ENCODE peak calls at places on chromosomes 1 and 21, in five cellular contexts. A is pancreas, X is DND-41, B is HL-60, U is tibial artery. K is an unnamed sample.

GRCh38 chr1:231807498-231807897 is 180.9 kb downstream of the DISC1 start:
- DNase-seq in X (no peak), U (no peak), A (no peak), B (no peak), K (no peak)

GRCh38 chr21:45505416-45506021 is 36.7 kb downstream of the SLC19A1 start:
- DNase-seq in B (no peak), A (peak; percentile 66), X (no peak), U (no peak), K (no peak)

GRCh38 chr1:211118407-211119102 is 15.4 kb downstream of the KCNH1 start:
- DNase-seq in A (no peak), B (no peak), X (no peak), U (no peak), K (no peak)

GRCh38 chr1:154652893-154653292 is 44.9 kb upstream of the ADAR start:
- DNase-seq in X (no peak), B (no peak), A (no peak), U (no peak), K (no peak)

GRCh38 chr1:215911406-215911968 is 344.4 kb downstream of the KCTD3 start:
- DNase-seq in X (no peak), A (no peak), B (no peak), U (no peak), K (no peak)

GRCh38 chr1:176177764-176178163 is 29.3 kb downstream of the COP1 start:
- DNase-seq in A (no peak), X (no peak), B (no peak), U (no peak), K (no peak)

GRCh38 chr1:161989801-161990200 is 33.9 kb downstream of the OLFML2B start:
- DNase-seq in U (no peak), X (no peak), B (peak; percentile 88), A (no peak), K (no peak)

GRCh38 chr1:38131024-38131585 is 84.5 kb upstream of the POU3F1 start:
- DNase-seq in U (no peak), A (no peak), X (no peak), B (no peak), K (no peak)

GRCh38 chr1:223837206-223837605 is 8.5 kb downstream of the TP53BP2 start:
- DNase-seq in B (no peak), A (no peak), U (no peak), X (no peak), K (no peak)

GRCh38 chr1:56954664-56955063 is 11.2 kb downstream of the C8B start:
- DNase-seq in A (no peak), B (no peak), U (no peak), X (no peak), K (no peak)

GRCh38 chr1:40299366-40300248 is 17.5 kb downstream of the COL9A2 start:
- DNase-seq in B (no peak), U (no peak), A (no peak), X (no peak), K (no peak)

GRCh38 chr1:160981584-160982411 is 27.2 kb upstream of the ITLN2 start:
- DNase-seq in A (no peak), U (no peak), B (no peak), X (no peak), K (no peak)

GRCh38 chr21:17598437-17598836 is 14.3 kb downstream of the BTG3 start:
- DNase-seq in B (no peak), U (no peak), A (no peak), X (no peak), K (no peak)

GRCh38 chr1:118947790-118948189 is 40.4 kb downstream of the TBX15 start:
- DNase-seq in A (no peak), X (no peak), U (no peak), B (no peak), K (peak; percentile 65)

GRCh38 chr1:23555949-23556640 is 3.2 kb downstream of the ID3 start:
- DNase-seq in B (no peak), U (no peak), A (no peak), X (no peak), K (no peak)

GRCh38 chr1:205652984-205653383 is 21.2 kb upstream of the ELK4 start:
- DNase-seq in A (no peak), B (no peak), U (no peak), X (no peak), K (no peak)

GRCh38 chr1:116538527-116538926 is 32.3 kb downstream of the CD58 start:
- DNase-seq in U (no peak), B (no peak), X (no peak), A (no peak), K (no peak)

GRCh38 chr1:64315402-64315801 is 112.0 kb downstream of the UBE2U start:
- DNase-seq in B (no peak), X (no peak), U (no peak), A (no peak), K (no peak)

GRCh38 chr1:236417325-236417724 is 23.2 kb downstream of the EDARADD start:
- DNase-seq in U (no peak), B (no peak), A (no peak), X (no peak), K (no peak)

GRCh38 chr1:182677393-182678098 is 6.8 kb downstream of the RGS8 start:
- DNase-seq in B (no peak), X (no peak), A (no peak), U (no peak), K (no peak)

GRCh38 chr1:218715961-218716669 is 371.0 kb downstream of the TGFB2 start:
- DNase-seq in B (no peak), A (no peak), U (no peak), X (no peak), K (no peak)

GRCh38 chr1:22291926-22292788 is 149.3 kb upstream of the WNT4 start:
- DNase-seq in B (no peak), X (no peak), A (no peak), U (no peak), K (no peak)

GRCh38 chr1:154420172-154420571 is 15.0 kb downstream of the IL6R start:
- DNase-seq in X (no peak), U (peak; percentile 97), A (peak; percentile 83), B (no peak), K (peak; percentile 84)

GRCh38 chr1:203197625-203198024 is 11.1 kb upstream of the CHI3L1 start:
- DNase-seq in X (no peak), B (peak; percentile 71), A (no peak), U (no peak), K (peak; percentile 57)

GRCh38 chr1:157691285-157691920 is 9.2 kb downstream of the FCRL3 start:
- DNase-seq in A (no peak), U (no peak), B (peak; percentile 11), X (peak; percentile 50), K (no peak)

GRCh38 chr1:18104546-18105100 is 3.0 kb upstream of the IGSF21 start:
- DNase-seq in X (no peak), B (no peak), U (no peak), A (no peak), K (no peak)

GRCh38 chr1:159071970-159072582 is 4.5 kb downstream of the AIM2 start:
- DNase-seq in A (no peak), U (no peak), X (no peak), B (peak; percentile 40), K (peak; percentile 43)

GRCh38 chr1:94698341-94698740 is 121.8 kb upstream of the SLC44A3 start:
- DNase-seq in B (no peak), U (no peak), A (no peak), X (no peak), K (no peak)

GRCh38 chr1:159996653-159997052 is 35.1 kb downstream of the PIGM start:
- DNase-seq in X (no peak), B (no peak), U (no peak), A (no peak), K (no peak)

GRCh38 chr1:236893626-236894545 is 98.8 kb downstream of the MTR start:
- DNase-seq in X (no peak), A (no peak), B (no peak), U (no peak), K (no peak)

GRCh38 chr1:243217401-243217800 is 37.7 kb downstream of the CEP170 start:
- DNase-seq in U (no peak), A (no peak), B (no peak), X (no peak), K (no peak)

GRCh38 chr1:236020359-236021000 is 44.4 kb downstream of the NID1 start:
- DNase-seq in X (no peak), A (no peak), U (peak; percentile 67), B (no peak), K (peak; percentile 57)

GRCh38 chr1:240765732-240766363 is 153.9 kb upstream of the GREM2 start:
- DNase-seq in A (no peak), U (no peak), X (no peak), B (no peak), K (peak; percentile 18)

DNA sequence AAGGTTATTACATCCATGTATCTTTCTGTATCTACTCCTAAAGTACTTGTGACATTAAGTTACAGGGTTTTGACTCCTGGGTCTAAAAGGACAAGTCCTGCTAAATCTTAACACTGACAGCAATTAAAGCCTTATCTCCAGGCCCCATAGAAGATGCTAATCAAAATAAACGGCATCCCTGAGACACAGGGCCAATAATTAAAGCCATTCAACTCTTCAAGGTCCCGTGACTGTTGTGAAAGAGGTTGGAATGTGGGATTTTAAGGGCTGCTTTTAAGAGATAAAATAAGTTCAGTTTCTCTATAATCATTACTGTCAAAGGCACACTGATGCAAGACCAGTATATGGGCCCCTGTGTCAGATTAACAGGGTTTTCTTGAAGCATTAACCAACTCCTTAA is 8.3 kb downstream of the DNAI4 start:
- DNase-seq in U (no peak), B (no peak), X (no peak), A (no peak), K (no peak)
- H3K27me3 ChIP-seq in U (no peaks in the 10 kb centered on the region), B (no peaks in the 10 kb centered on the region), X (no peaks in the 10 kb centered on the region), A (no peaks in the 10 kb centered on the region), K (no peaks in the 10 kb centered on the region)

GRCh38 chr1:246695666-246696065 is 28.5 kb upstream of the SCCPDH start:
- DNase-seq in B (no peak), A (no peak), U (no peak), X (no peak), K (no peak)

GRCh38 chr1:246703581-246703980 is 20.6 kb upstream of the SCCPDH start:
- DNase-seq in X (peak; percentile 68), B (no peak), A (no peak), U (no peak), K (no peak)

GRCh38 chr1:246699095-246699735 is 25.0 kb upstream of the SCCPDH start:
- DNase-seq in A (peak; percentile 83), B (peak; percentile 41), U (peak; percentile 79), X (peak; percentile 90), K (peak; percentile 59)

GRCh38 chr1:246695136-246695535 is 29.1 kb upstream of the SCCPDH start:
- DNase-seq in U (no peak), X (no peak), B (no peak), A (no peak), K (peak; percentile 19)

GRCh38 chr1:246698466-246699094 is 25.6 kb upstream of the SCCPDH start:
- DNase-seq in U (no peak), X (no peak), B (no peak), A (no peak), K (no peak)
- H3K4me3 ChIP-seq in U (peak overlapping the region; percentile 18), X (no peak overlapping the region), B (no peak overlapping the region), A (peak overlapping the region; percentile 30), K (no peak overlapping the region)

DNA sequence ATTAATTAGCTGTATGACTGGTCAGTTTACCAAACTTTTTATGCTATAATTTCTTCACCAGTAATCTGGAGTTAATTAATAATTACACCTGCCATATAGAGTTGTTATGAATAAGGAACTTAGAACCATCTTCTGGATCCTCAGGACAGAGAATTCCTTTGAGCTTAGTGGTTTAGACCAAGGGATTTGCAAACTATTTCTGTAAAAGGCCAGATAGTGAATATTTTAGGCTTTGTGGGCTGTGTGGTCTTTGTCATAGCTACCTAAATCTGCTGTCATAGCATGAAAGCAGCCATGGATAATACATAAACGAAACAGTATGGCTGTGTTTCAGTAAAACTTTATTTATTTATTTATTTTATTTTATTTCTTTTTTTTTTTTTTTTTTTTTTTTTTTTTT is 9.0 kb downstream of the TIMM17A start:
- DNase-seq in A (no peak), U (no peak), X (no peak), B (no peak), K (no peak)
- H3K27me3 ChIP-seq in A (no peaks in the 10 kb centered on the region), U (no peaks in the 10 kb centered on the region), X (no peaks in the 10 kb centered on the region), B (no peaks in the 10 kb centered on the region), K (no peaks in the 10 kb centered on the region)

GRCh38 chr1:109624215-109625010 is 4.8 kb downstream of the AMPD2 start:
- DNase-seq in B (no peak), A (no peak), X (peak; percentile 47), U (no peak), K (no peak)
- H3K4me3 ChIP-seq in B (no peak overlapping the region), A (no peak overlapping the region), X (no peak overlapping the region), U (peak overlapping the region; percentile 37), K (no peak overlapping the region)

K was measured in kidney epithelial cell.